ENCODE peak calls at places on chromosomes 13 and 19, in nine cellular contexts. One of them, this sample, is unnamed.

GRCh38 chr13:57634829-57635165 is 3.3 kb downstream of the PCDH17 start:
- DNase-seq in activated gamma-delta T cell treated with anti-CD3 and anti-CD28 coated beads, Interleukin-2, amount 50 U/mL, for 16 hours: no peak
- DNase-seq in A549: no peak
- DNase-seq in AG08396: no peak
- DNase-seq in B cell: no peak
- DNase-seq in occipital lobe: no peak
- DNase-seq in activated CD4-positive, alpha-beta T cell treated with anti-CD3 and anti-CD28 coated beads, Interleukin-2, amount 50 U/mL, for 24 hours: no peak
- DNase-seq in NCI-H187: no peak
- DNase-seq in NCI-H1105 treated with DMSO at 0.1 percent for 48 hours: no peak
- DNase-seq in this sample: no peak

GRCh38 chr13:113474179-113474578 is 16.3 kb downstream of the DCUN1D2 start:
- DNase-seq in activated gamma-delta T cell treated with anti-CD3 and anti-CD28 coated beads, Interleukin-2, amount 50 U/mL, for 16 hours: no peak
- DNase-seq in A549: no peak
- DNase-seq in AG08396: peak
- DNase-seq in B cell: no peak
- DNase-seq in occipital lobe: no peak
- DNase-seq in activated CD4-positive, alpha-beta T cell treated with anti-CD3 and anti-CD28 coated beads, Interleukin-2, amount 50 U/mL, for 24 hours: no peak
- DNase-seq in NCI-H187: no peak
- DNase-seq in NCI-H1105 treated with DMSO at 0.1 percent for 48 hours: no peak
- DNase-seq in this sample: no peak

GRCh38 chr13:22828081-22828480 is 352.7 kb upstream of the SGCG start:
- DNase-seq in activated gamma-delta T cell treated with anti-CD3 and anti-CD28 coated beads, Interleukin-2, amount 50 U/mL, for 16 hours: no peak
- DNase-seq in A549: no peak
- DNase-seq in AG08396: no peak
- DNase-seq in B cell: no peak
- DNase-seq in occipital lobe: no peak
- DNase-seq in activated CD4-positive, alpha-beta T cell treated with anti-CD3 and anti-CD28 coated beads, Interleukin-2, amount 50 U/mL, for 24 hours: no peak
- DNase-seq in NCI-H187: no peak
- DNase-seq in NCI-H1105 treated with DMSO at 0.1 percent for 48 hours: no peak
- DNase-seq in this sample: no peak

GRCh38 chr13:89380101-89380500 is 1708.9 kb downstream of the SLITRK5 start:
- DNase-seq in activated gamma-delta T cell treated with anti-CD3 and anti-CD28 coated beads, Interleukin-2, amount 50 U/mL, for 16 hours: no peak
- DNase-seq in A549: peak
- DNase-seq in AG08396: no peak
- DNase-seq in B cell: no peak
- DNase-seq in occipital lobe: no peak
- DNase-seq in activated CD4-positive, alpha-beta T cell treated with anti-CD3 and anti-CD28 coated beads, Interleukin-2, amount 50 U/mL, for 24 hours: no peak
- DNase-seq in NCI-H187: no peak
- DNase-seq in NCI-H1105 treated with DMSO at 0.1 percent for 48 hours: peak
- DNase-seq in this sample: no peak

GRCh38 chr19:3608750-3609322 is 2.2 kb upstream of the TBXA2R start:
- DNase-seq in activated gamma-delta T cell treated with anti-CD3 and anti-CD28 coated beads, Interleukin-2, amount 50 U/mL, for 16 hours: no peak
- DNase-seq in A549: no peak
- DNase-seq in AG08396: no peak
- DNase-seq in B cell: no peak
- DNase-seq in occipital lobe: no peak
- DNase-seq in activated CD4-positive, alpha-beta T cell treated with anti-CD3 and anti-CD28 coated beads, Interleukin-2, amount 50 U/mL, for 24 hours: no peak
- DNase-seq in NCI-H187: no peak
- DNase-seq in NCI-H1105 treated with DMSO at 0.1 percent for 48 hours: no peak
- DNase-seq in this sample: no peak

GRCh38 chr13:107373551-107373950 is 805.6 kb upstream of the ARGLU1 start:
- DNase-seq in activated gamma-delta T cell treated with anti-CD3 and anti-CD28 coated beads, Interleukin-2, amount 50 U/mL, for 16 hours: no peak
- DNase-seq in A549: no peak
- DNase-seq in AG08396: peak
- DNase-seq in B cell: no peak
- DNase-seq in occipital lobe: peak
- DNase-seq in activated CD4-positive, alpha-beta T cell treated with anti-CD3 and anti-CD28 coated beads, Interleukin-2, amount 50 U/mL, for 24 hours: no peak
- DNase-seq in NCI-H187: no peak
- DNase-seq in NCI-H1105 treated with DMSO at 0.1 percent for 48 hours: peak
- DNase-seq in this sample: peak

GRCh38 chr13:99796175-99796819 is 175.3 kb downstream of the ZIC5 start:
- DNase-seq in activated gamma-delta T cell treated with anti-CD3 and anti-CD28 coated beads, Interleukin-2, amount 50 U/mL, for 16 hours: no peak
- DNase-seq in A549: peak
- DNase-seq in AG08396: peak
- DNase-seq in B cell: no peak
- DNase-seq in occipital lobe: no peak
- DNase-seq in activated CD4-positive, alpha-beta T cell treated with anti-CD3 and anti-CD28 coated beads, Interleukin-2, amount 50 U/mL, for 24 hours: no peak
- DNase-seq in NCI-H187: no peak
- DNase-seq in NCI-H1105 treated with DMSO at 0.1 percent for 48 hours: no peak
- DNase-seq in this sample: peak

GRCh38 chr19:15050639-15051038 is 1.4 kb downstream of the CASP14 start:
- DNase-seq in activated gamma-delta T cell treated with anti-CD3 and anti-CD28 coated beads, Interleukin-2, amount 50 U/mL, for 16 hours: no peak
- DNase-seq in A549: no peak
- DNase-seq in AG08396: no peak
- DNase-seq in B cell: no peak
- DNase-seq in occipital lobe: no peak
- DNase-seq in activated CD4-positive, alpha-beta T cell treated with anti-CD3 and anti-CD28 coated beads, Interleukin-2, amount 50 U/mL, for 24 hours: no peak
- DNase-seq in NCI-H187: no peak
- DNase-seq in NCI-H1105 treated with DMSO at 0.1 percent for 48 hours: no peak
- DNase-seq in this sample: no peak

GRCh38 chr13:30580852-30581502 is 36.7 kb upstream of the USPL1 start:
- DNase-seq in activated gamma-delta T cell treated with anti-CD3 and anti-CD28 coated beads, Interleukin-2, amount 50 U/mL, for 16 hours: no peak
- DNase-seq in A549: peak
- DNase-seq in AG08396: no peak
- DNase-seq in B cell: no peak
- DNase-seq in occipital lobe: no peak
- DNase-seq in activated CD4-positive, alpha-beta T cell treated with anti-CD3 and anti-CD28 coated beads, Interleukin-2, amount 50 U/mL, for 24 hours: no peak
- DNase-seq in NCI-H187: no peak
- DNase-seq in NCI-H1105 treated with DMSO at 0.1 percent for 48 hours: no peak
- DNase-seq in this sample: no peak

GRCh38 chr19:45294291-45295029 is 28.2 kb downstream of the CKM start:
- DNase-seq in activated gamma-delta T cell treated with anti-CD3 and anti-CD28 coated beads, Interleukin-2, amount 50 U/mL, for 16 hours: no peak
- DNase-seq in A549: no peak
- DNase-seq in AG08396: no peak
- DNase-seq in B cell: no peak
- DNase-seq in occipital lobe: peak
- DNase-seq in activated CD4-positive, alpha-beta T cell treated with anti-CD3 and anti-CD28 coated beads, Interleukin-2, amount 50 U/mL, for 24 hours: no peak
- DNase-seq in NCI-H187: no peak
- DNase-seq in NCI-H1105 treated with DMSO at 0.1 percent for 48 hours: no peak
- DNase-seq in this sample: no peak

GRCh38 chr13:97567510-97568243 is 133.7 kb downstream of the RAP2A start:
- DNase-seq in activated gamma-delta T cell treated with anti-CD3 and anti-CD28 coated beads, Interleukin-2, amount 50 U/mL, for 16 hours: no peak
- DNase-seq in A549: peak
- DNase-seq in AG08396: peak
- DNase-seq in B cell: no peak
- DNase-seq in occipital lobe: no peak
- DNase-seq in activated CD4-positive, alpha-beta T cell treated with anti-CD3 and anti-CD28 coated beads, Interleukin-2, amount 50 U/mL, for 24 hours: no peak
- DNase-seq in NCI-H187: no peak
- DNase-seq in NCI-H1105 treated with DMSO at 0.1 percent for 48 hours: no peak
- DNase-seq in this sample: no peak

GRCh38 chr19:10219678-10220077 is 11.5 kb downstream of the S1PR2 start:
- DNase-seq in activated gamma-delta T cell treated with anti-CD3 and anti-CD28 coated beads, Interleukin-2, amount 50 U/mL, for 16 hours: no peak
- DNase-seq in A549: peak
- DNase-seq in AG08396: peak
- DNase-seq in B cell: peak
- DNase-seq in occipital lobe: no peak
- DNase-seq in activated CD4-positive, alpha-beta T cell treated with anti-CD3 and anti-CD28 coated beads, Interleukin-2, amount 50 U/mL, for 24 hours: no peak
- DNase-seq in NCI-H187: no peak
- DNase-seq in NCI-H1105 treated with DMSO at 0.1 percent for 48 hours: no peak
- DNase-seq in this sample: no peak

GRCh38 chr13:113741101-113741731 is 17.8 kb upstream of the TMEM255B start:
- DNase-seq in activated gamma-delta T cell treated with anti-CD3 and anti-CD28 coated beads, Interleukin-2, amount 50 U/mL, for 16 hours: no peak
- DNase-seq in A549: no peak
- DNase-seq in AG08396: no peak
- DNase-seq in B cell: no peak
- DNase-seq in occipital lobe: no peak
- DNase-seq in activated CD4-positive, alpha-beta T cell treated with anti-CD3 and anti-CD28 coated beads, Interleukin-2, amount 50 U/mL, for 24 hours: no peak
- DNase-seq in NCI-H187: no peak
- DNase-seq in NCI-H1105 treated with DMSO at 0.1 percent for 48 hours: no peak
- DNase-seq in this sample: no peak

GRCh38 chr13:31775686-31776085 is 36.4 kb downstream of the RXFP2 start:
- DNase-seq in activated gamma-delta T cell treated with anti-CD3 and anti-CD28 coated beads, Interleukin-2, amount 50 U/mL, for 16 hours: no peak
- DNase-seq in A549: no peak
- DNase-seq in AG08396: no peak
- DNase-seq in B cell: no peak
- DNase-seq in occipital lobe: no peak
- DNase-seq in activated CD4-positive, alpha-beta T cell treated with anti-CD3 and anti-CD28 coated beads, Interleukin-2, amount 50 U/mL, for 24 hours: no peak
- DNase-seq in NCI-H187: no peak
- DNase-seq in NCI-H1105 treated with DMSO at 0.1 percent for 48 hours: no peak
- DNase-seq in this sample: no peak

GRCh38 chr13:97946951-97947588 is 6.4 kb upstream of the IPO5 start:
- DNase-seq in activated gamma-delta T cell treated with anti-CD3 and anti-CD28 coated beads, Interleukin-2, amount 50 U/mL, for 16 hours: no peak
- DNase-seq in A549: peak
- DNase-seq in AG08396: peak
- DNase-seq in B cell: no peak
- DNase-seq in occipital lobe: no peak
- DNase-seq in activated CD4-positive, alpha-beta T cell treated with anti-CD3 and anti-CD28 coated beads, Interleukin-2, amount 50 U/mL, for 24 hours: no peak
- DNase-seq in NCI-H187: no peak
- DNase-seq in NCI-H1105 treated with DMSO at 0.1 percent for 48 hours: no peak
- DNase-seq in this sample: no peak

GRCh38 chr13:20400774-20401173 is 124.9 kb downstream of the CRYL1 start:
- DNase-seq in activated gamma-delta T cell treated with anti-CD3 and anti-CD28 coated beads, Interleukin-2, amount 50 U/mL, for 16 hours: no peak
- DNase-seq in A549: no peak
- DNase-seq in AG08396: no peak
- DNase-seq in B cell: no peak
- DNase-seq in occipital lobe: no peak
- DNase-seq in activated CD4-positive, alpha-beta T cell treated with anti-CD3 and anti-CD28 coated beads, Interleukin-2, amount 50 U/mL, for 24 hours: no peak
- DNase-seq in NCI-H187: no peak
- DNase-seq in NCI-H1105 treated with DMSO at 0.1 percent for 48 hours: no peak
- DNase-seq in this sample: no peak

GRCh38 chr19:34241513-34242337 is 12.6 kb upstream of the GARRE1 start:
- DNase-seq in activated gamma-delta T cell treated with anti-CD3 and anti-CD28 coated beads, Interleukin-2, amount 50 U/mL, for 16 hours: no peak
- DNase-seq in A549: peak
- DNase-seq in AG08396: no peak
- DNase-seq in B cell: no peak
- DNase-seq in occipital lobe: no peak
- DNase-seq in activated CD4-positive, alpha-beta T cell treated with anti-CD3 and anti-CD28 coated beads, Interleukin-2, amount 50 U/mL, for 24 hours: no peak
- DNase-seq in NCI-H187: no peak
- DNase-seq in NCI-H1105 treated with DMSO at 0.1 percent for 48 hours: peak
- DNase-seq in this sample: peak

GRCh38 chr13:110421696-110422395 is 114.8 kb downstream of the COL4A2 start:
- DNase-seq in activated gamma-delta T cell treated with anti-CD3 and anti-CD28 coated beads, Interleukin-2, amount 50 U/mL, for 16 hours: no peak
- DNase-seq in A549: no peak
- DNase-seq in AG08396: no peak
- DNase-seq in B cell: no peak
- DNase-seq in occipital lobe: no peak
- DNase-seq in activated CD4-positive, alpha-beta T cell treated with anti-CD3 and anti-CD28 coated beads, Interleukin-2, amount 50 U/mL, for 24 hours: no peak
- DNase-seq in NCI-H187: no peak
- DNase-seq in NCI-H1105 treated with DMSO at 0.1 percent for 48 hours: no peak
- DNase-seq in this sample: no peak

GRCh38 chr13:30322428-30322827 is 15.1 kb upstream of the KATNAL1 start:
- DNase-seq in activated gamma-delta T cell treated with anti-CD3 and anti-CD28 coated beads, Interleukin-2, amount 50 U/mL, for 16 hours: no peak
- DNase-seq in A549: no peak
- DNase-seq in AG08396: no peak
- DNase-seq in B cell: no peak
- DNase-seq in occipital lobe: no peak
- DNase-seq in activated CD4-positive, alpha-beta T cell treated with anti-CD3 and anti-CD28 coated beads, Interleukin-2, amount 50 U/mL, for 24 hours: no peak
- DNase-seq in NCI-H187: no peak
- DNase-seq in NCI-H1105 treated with DMSO at 0.1 percent for 48 hours: no peak
- DNase-seq in this sample: no peak

GRCh38 chr19:17184381-17184841 is 30.7 kb upstream of the USE1 start:
- DNase-seq in activated gamma-delta T cell treated with anti-CD3 and anti-CD28 coated beads, Interleukin-2, amount 50 U/mL, for 16 hours: peak
- DNase-seq in A549: no peak
- DNase-seq in AG08396: no peak
- DNase-seq in B cell: peak
- DNase-seq in occipital lobe: no peak
- DNase-seq in activated CD4-positive, alpha-beta T cell treated with anti-CD3 and anti-CD28 coated beads, Interleukin-2, amount 50 U/mL, for 24 hours: peak
- DNase-seq in NCI-H187: no peak
- DNase-seq in NCI-H1105 treated with DMSO at 0.1 percent for 48 hours: no peak
- DNase-seq in this sample: no peak

GRCh38 chr13:114043421-114044053 is 69.7 kb upstream of the C13orf46 start:
- DNase-seq in activated gamma-delta T cell treated with anti-CD3 and anti-CD28 coated beads, Interleukin-2, amount 50 U/mL, for 16 hours: no peak
- DNase-seq in A549: peak
- DNase-seq in AG08396: peak
- DNase-seq in B cell: no peak
- DNase-seq in occipital lobe: no peak
- DNase-seq in activated CD4-positive, alpha-beta T cell treated with anti-CD3 and anti-CD28 coated beads, Interleukin-2, amount 50 U/mL, for 24 hours: no peak
- DNase-seq in NCI-H187: no peak
- DNase-seq in NCI-H1105 treated with DMSO at 0.1 percent for 48 hours: no peak
- DNase-seq in this sample: no peak

GRCh38 chr19:30070970-30071632 is 129.1 kb downstream of the URI1 start:
- DNase-seq in activated gamma-delta T cell treated with anti-CD3 and anti-CD28 coated beads, Interleukin-2, amount 50 U/mL, for 16 hours: no peak
- DNase-seq in A549: no peak
- DNase-seq in AG08396: no peak
- DNase-seq in B cell: no peak
- DNase-seq in occipital lobe: no peak
- DNase-seq in activated CD4-positive, alpha-beta T cell treated with anti-CD3 and anti-CD28 coated beads, Interleukin-2, amount 50 U/mL, for 24 hours: no peak
- DNase-seq in NCI-H187: no peak
- DNase-seq in NCI-H1105 treated with DMSO at 0.1 percent for 48 hours: peak
- DNase-seq in this sample: no peak

GRCh38 chr19:15107056-15108010 is at the start of gene SYDE1:
- DNase-seq in activated gamma-delta T cell treated with anti-CD3 and anti-CD28 coated beads, Interleukin-2, amount 50 U/mL, for 16 hours: no peak
- DNase-seq in A549: peak
- DNase-seq in AG08396: peak
- DNase-seq in B cell: no peak
- DNase-seq in occipital lobe: no peak
- DNase-seq in activated CD4-positive, alpha-beta T cell treated with anti-CD3 and anti-CD28 coated beads, Interleukin-2, amount 50 U/mL, for 24 hours: no peak
- DNase-seq in NCI-H187: no peak
- DNase-seq in NCI-H1105 treated with DMSO at 0.1 percent for 48 hours: no peak
- DNase-seq in this sample: no peak

GRCh38 chr19:10552596-10553053 is 8.9 kb downstream of the ATG4D start:
- DNase-seq in activated gamma-delta T cell treated with anti-CD3 and anti-CD28 coated beads, Interleukin-2, amount 50 U/mL, for 16 hours: no peak
- DNase-seq in A549: peak
- DNase-seq in AG08396: peak
- DNase-seq in B cell: no peak
- DNase-seq in occipital lobe: no peak
- DNase-seq in activated CD4-positive, alpha-beta T cell treated with anti-CD3 and anti-CD28 coated beads, Interleukin-2, amount 50 U/mL, for 24 hours: no peak
- DNase-seq in NCI-H187: no peak
- DNase-seq in NCI-H1105 treated with DMSO at 0.1 percent for 48 hours: no peak
- DNase-seq in this sample: no peak

GRCh38 chr19:35845215-35846037 is 6.9 kb downstream of the NPHS1 start:
- DNase-seq in activated gamma-delta T cell treated with anti-CD3 and anti-CD28 coated beads, Interleukin-2, amount 50 U/mL, for 16 hours: no peak
- DNase-seq in A549: peak
- DNase-seq in AG08396: no peak
- DNase-seq in B cell: no peak
- DNase-seq in occipital lobe: no peak
- DNase-seq in activated CD4-positive, alpha-beta T cell treated with anti-CD3 and anti-CD28 coated beads, Interleukin-2, amount 50 U/mL, for 24 hours: no peak
- DNase-seq in NCI-H187: no peak
- DNase-seq in NCI-H1105 treated with DMSO at 0.1 percent for 48 hours: peak
- DNase-seq in this sample: no peak

This sample was measured in iPS DF 6.9.